ENCODE peak calls at places on chromosomes 11 and 22, in eight cellular contexts. C is GM12865; Q is cardiac muscle cell; F is naive B cell; A is foreskin keratinocyte; I is A549; B is activated T-cell treated with anti-CD3 and anti-CD28 coated beads, Interleukin-2, amount 50 U/mL, for 1 hour; O is GM10248. R is an unnamed sample.

GRCh38 chr11:43972366-43972765 is 29.9 kb downstream of the C11orf96 start:
- DNase-seq in C (no peak), F (no peak), A (no peak), I (no peak), B (no peak), O (no peak), Q (no peak), R (no peak)

GRCh38 chr11:11691296-11692141 is 69.7 kb upstream of the GALNT18 start:
- DNase-seq in Q (no peak), A (no peak), C (no peak), I (no peak), B (no peak), O (no peak), F (no peak), R (no peak)

GRCh38 chr22:42313804-42314581 is 43.5 kb upstream of the TCF20 start:
- DNase-seq in F (peak; percentile 42), C (peak; percentile 49), I (peak; percentile 13), B (peak; percentile 53), O (peak; percentile 65), A (peak; percentile 58), Q (peak; percentile 75), R (peak; percentile 84)

GRCh38 chr11:76577199-76577920 is 93.2 kb downstream of the LRRC32 start:
- DNase-seq in F (no peak), I (no peak), A (peak; percentile 85), B (no peak), O (no peak), C (no peak), Q (peak; percentile 85), R (peak; percentile 86)

GRCh38 chr11:71252782-71253730 is 679 bp upstream of the SHANK2 start:
- DNase-seq in I (peak; percentile 88), A (peak; percentile 32), C (no peak), O (no peak), F (no peak), B (no peak), Q (peak; percentile 33), R (no peak)

GRCh38 chr11:82216927-82217570 is 516.6 kb downstream of the FAM181B start:
- DNase-seq in I (no peak), C (no peak), O (no peak), F (no peak), A (no peak), Q (no peak), B (no peak), R (no peak)

GRCh38 chr11:21604564-21604963 is 588.3 kb upstream of the ANO5 start:
- DNase-seq in I (no peak), A (no peak), C (no peak), F (no peak), O (no peak), B (no peak), Q (no peak), R (no peak)

GRCh38 chr11:95923441-95923729 is 522 bp downstream of the MTMR2 start:
- DNase-seq in O (no peak), F (no peak), A (no peak), Q (no peak), B (no peak), I (no peak), C (no peak), R (no peak)

GRCh38 chr11:128405693-128406364 is 181.5 kb downstream of the ETS1 start:
- DNase-seq in B (no peak), C (no peak), I (no peak), F (no peak), O (no peak), Q (no peak), A (no peak), R (no peak)

GRCh38 chr11:130762342-130763037 is 153.8 kb downstream of the SNX19 start:
- DNase-seq in F (no peak), I (no peak), O (no peak), B (no peak), A (no peak), Q (no peak), C (no peak), R (peak; percentile 89)

GRCh38 chr11:33476945-33477584 is 219.9 kb downstream of the HIPK3 start:
- DNase-seq in Q (no peak), O (no peak), I (no peak), F (no peak), C (no peak), B (no peak), A (no peak), R (peak; percentile 27)

GRCh38 chr11:77502501-77502900 is 28.6 kb upstream of the PAK1 start:
- DNase-seq in C (no peak), I (no peak), A (no peak), B (no peak), O (no peak), Q (no peak), F (no peak), R (no peak)

GRCh38 chr11:73252577-73253191 is 19.5 kb upstream of the P2RY6 start:
- DNase-seq in A (no peak), O (no peak), B (no peak), I (no peak), F (no peak), Q (peak; percentile 68), C (peak; percentile 41), R (no peak)

GRCh38 chr11:103110406-103110805 is 1.2 kb downstream of the DYNC2H1 start:
- DNase-seq in F (no peak), C (no peak), A (peak; percentile 12), B (no peak), O (no peak), Q (no peak), I (peak; percentile 10), R (peak; percentile 17)

GRCh38 chr22:47177334-47177815 is 414.9 kb downstream of the TBC1D22A start:
- DNase-seq in C (no peak), A (no peak), B (peak; percentile 9), O (no peak), Q (no peak), I (no peak), F (no peak), R (no peak)

GRCh38 chr11:112612283-112612849 is 348.9 kb upstream of the NCAM1 start:
- DNase-seq in O (no peak), F (no peak), Q (peak; percentile 42), I (no peak), A (no peak), C (no peak), B (no peak), R (peak; percentile 29)

GRCh38 chr22:48188211-48188845 is 1425.9 kb downstream of the TBC1D22A start:
- DNase-seq in C (no peak), F (no peak), B (no peak), I (peak; percentile 36), A (no peak), O (no peak), Q (no peak), R (no peak)

GRCh38 chr11:3184732-3185347 is 19.7 kb upstream of the OSBPL5 start:
- DNase-seq in B (no peak), I (no peak), F (no peak), A (peak; percentile 12), C (no peak), Q (no peak), O (no peak), R (peak; percentile 52)

GRCh38 chr11:61392991-61393595 is 706 bp downstream of the TMEM216 start:
- DNase-seq in B (peak; percentile 34), F (peak; percentile 24), A (no peak), I (peak; percentile 35), C (peak; percentile 30), Q (peak; percentile 12), O (peak; percentile 45), R (no peak)

GRCh38 chr22:32905400-32905799 is 103.9 kb downstream of the TIMP3 start:
- DNase-seq in A (no peak), O (no peak), Q (peak; percentile 62), B (no peak), F (no peak), I (no peak), C (no peak), R (no peak)

GRCh38 chr11:128772814-128773213 is 78.9 kb downstream of the FLI1 start:
- DNase-seq in B (peak; percentile 53), I (no peak), A (no peak), Q (no peak), F (peak; percentile 72), O (no peak), C (peak; percentile 17), R (no peak)

GRCh38 chr11:116353517-116353916 is 419.3 kb downstream of the BUD13 start:
- DNase-seq in I (no peak), B (no peak), Q (no peak), A (peak; percentile 31), O (no peak), C (no peak), F (no peak), R (peak; percentile 19)

GRCh38 chr11:62108017-62108750 is 15.6 kb upstream of the INCENP start:
- DNase-seq in A (no peak), O (peak; percentile 56), F (peak; percentile 65), I (peak; percentile 49), C (peak; percentile 74), B (no peak), Q (peak; percentile 81), R (peak; percentile 42)